ENCODE peak calls at places on chromosomes 4 and X, in four cellular contexts. One of them, this sample, is unnamed.

GRCh38 chr4:62640296-62640695 is 1440.2 kb downstream of the ADGRL3 start:
- DNase-seq in CD4-positive, CD25-positive, alpha-beta regulatory T cell: no peak
- DNase-seq in AG09309: no peak
- DNase-seq in BE2C: no peak
- DNase-seq in this sample: no peak

GRCh38 chrX:133610056-133610455 is 194.8 kb upstream of the GPC4 start:
- DNase-seq in CD4-positive, CD25-positive, alpha-beta regulatory T cell: no peak
- DNase-seq in AG09309: peak; percentile 3
- DNase-seq in BE2C: no peak
- DNase-seq in this sample: no peak

GRCh38 chrX:57817302-57817701 is 93.0 kb downstream of the ZXDA start:
- DNase-seq in CD4-positive, CD25-positive, alpha-beta regulatory T cell: no peak
- DNase-seq in AG09309: no peak
- DNase-seq in BE2C: no peak
- DNase-seq in this sample: no peak

GRCh38 chrX:57595381-57595811 is 3.6 kb downstream of the ZXDB start:
- DNase-seq in CD4-positive, CD25-positive, alpha-beta regulatory T cell: no peak
- DNase-seq in AG09309: peak; percentile 44
- DNase-seq in BE2C: no peak
- DNase-seq in this sample: peak; percentile 51

GRCh38 chrX:47690175-47690574 is 31.2 kb upstream of the UXT start:
- DNase-seq in CD4-positive, CD25-positive, alpha-beta regulatory T cell: no peak
- DNase-seq in AG09309: no peak
- DNase-seq in BE2C: no peak
- DNase-seq in this sample: no peak

GRCh38 chr4:25863347-25863784 is 578 bp upstream of the SEL1L3 start:
- DNase-seq in CD4-positive, CD25-positive, alpha-beta regulatory T cell: no peak
- DNase-seq in AG09309: no peak
- DNase-seq in BE2C: no peak
- DNase-seq in this sample: no peak

GRCh38 chr4:5812506-5813229 is 80.2 kb downstream of the CRMP1 start:
- DNase-seq in CD4-positive, CD25-positive, alpha-beta regulatory T cell: no peak
- DNase-seq in AG09309: peak; percentile 42
- DNase-seq in BE2C: peak; percentile 56
- DNase-seq in this sample: peak; percentile 23

GRCh38 chrX:17046478-17047097 is 100.1 kb downstream of the REPS2 start:
- DNase-seq in CD4-positive, CD25-positive, alpha-beta regulatory T cell: peak; percentile 3
- DNase-seq in AG09309: peak; percentile 35
- DNase-seq in BE2C: peak; percentile 57
- DNase-seq in this sample: no peak

GRCh38 chr4:20589436-20589835 is 110.8 kb upstream of the PACRGL start:
- DNase-seq in CD4-positive, CD25-positive, alpha-beta regulatory T cell: no peak
- DNase-seq in AG09309: no peak
- DNase-seq in BE2C: no peak
- DNase-seq in this sample: no peak

GRCh38 chrX:54358424-54359211 is 772 bp upstream of the WNK3 start:
- DNase-seq in CD4-positive, CD25-positive, alpha-beta regulatory T cell: peak; percentile 1
- DNase-seq in AG09309: no peak
- DNase-seq in BE2C: peak; percentile 31
- DNase-seq in this sample: peak; percentile 36

GRCh38 chrX:149003863-149004660 is 501.0 kb downstream of the IDS start:
- DNase-seq in CD4-positive, CD25-positive, alpha-beta regulatory T cell: no peak
- DNase-seq in AG09309: no peak
- DNase-seq in BE2C: no peak
- DNase-seq in this sample: no peak

GRCh38 chr4:126396703-126397102 is 1081.9 kb downstream of the FAT4 start:
- DNase-seq in CD4-positive, CD25-positive, alpha-beta regulatory T cell: no peak
- DNase-seq in AG09309: no peak
- DNase-seq in BE2C: no peak
- DNase-seq in this sample: no peak

GRCh38 chrX:40148189-40148438 is 50.4 kb upstream of the BCOR start:
- DNase-seq in CD4-positive, CD25-positive, alpha-beta regulatory T cell: no peak
- DNase-seq in AG09309: no peak
- DNase-seq in BE2C: no peak
- DNase-seq in this sample: no peak

GRCh38 chrX:40150503-40150902 is 52.7 kb upstream of the BCOR start:
- DNase-seq in CD4-positive, CD25-positive, alpha-beta regulatory T cell: no peak
- DNase-seq in AG09309: no peak
- DNase-seq in BE2C: no peak
- DNase-seq in this sample: no peak

GRCh38 chrX:40147399-40148188 is 49.8 kb upstream of the BCOR start:
- DNase-seq in CD4-positive, CD25-positive, alpha-beta regulatory T cell: no peak
- DNase-seq in AG09309: no peak
- DNase-seq in BE2C: no peak
- DNase-seq in this sample: no peak

GRCh38 chrX:40149286-40150175 is 51.8 kb upstream of the BCOR start:
- DNase-seq in CD4-positive, CD25-positive, alpha-beta regulatory T cell: no peak
- DNase-seq in AG09309: no peak
- DNase-seq in BE2C: no peak
- DNase-seq in this sample: no peak

DNA sequence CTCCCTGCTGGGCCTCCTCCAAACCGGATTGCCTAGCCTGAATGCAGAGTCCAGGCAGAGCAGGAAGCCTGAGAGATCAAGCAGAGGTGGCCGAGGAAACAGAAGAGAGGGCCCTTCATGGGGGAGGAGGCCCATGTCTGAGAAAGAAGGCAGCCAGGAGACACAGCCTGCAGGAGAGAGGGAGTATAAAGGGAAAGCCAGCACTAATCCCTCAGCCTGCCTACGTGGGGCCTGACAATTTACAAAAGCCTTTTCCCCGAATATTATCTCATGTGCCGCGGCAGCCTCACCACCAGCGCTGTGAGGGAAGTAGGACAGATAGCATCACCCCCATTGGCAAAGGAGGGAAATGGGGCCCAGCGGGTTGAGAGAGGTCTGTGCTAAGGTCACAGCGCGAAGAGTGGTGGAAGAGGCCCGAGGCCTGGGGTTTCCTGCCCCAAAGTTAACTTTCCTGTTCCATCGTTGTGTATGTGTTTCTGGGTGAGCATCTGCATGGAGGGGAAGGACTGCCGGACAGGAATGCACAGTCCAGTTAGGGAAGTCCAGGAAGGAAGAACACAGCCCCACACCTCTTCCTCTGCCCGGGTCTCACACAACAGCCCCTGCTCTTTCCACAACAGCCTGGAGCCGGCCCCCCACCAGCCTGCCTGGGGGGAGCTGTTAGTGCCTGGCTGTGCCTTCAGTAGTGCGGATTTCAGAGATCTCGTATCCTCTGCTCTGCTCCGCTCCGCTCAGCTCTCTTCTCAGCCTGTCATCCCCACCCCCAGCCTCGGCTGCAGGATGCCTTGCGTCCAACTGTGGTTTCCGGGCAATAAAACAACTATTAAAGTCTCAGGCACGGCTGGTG is 50.9 kb upstream of the BCOR start:
- DNase-seq in CD4-positive, CD25-positive, alpha-beta regulatory T cell: no peak
- DNase-seq in AG09309: no peak
- DNase-seq in BE2C: no peak
- DNase-seq in this sample: no peak
- H3K4me3 ChIP-seq in CD4-positive, CD25-positive, alpha-beta regulatory T cell: no peak overlapping the region
- H3K4me3 ChIP-seq in AG09309: no peak overlapping the region
- H3K4me3 ChIP-seq in BE2C: no peak overlapping the region
- H3K4me3 ChIP-seq in this sample: no peak overlapping the region

GRCh38 chr4:12894062-12894461 is 590.1 kb downstream of the RAB28 start:
- DNase-seq in CD4-positive, CD25-positive, alpha-beta regulatory T cell: no peak
- DNase-seq in AG09309: no peak
- DNase-seq in BE2C: no peak
- DNase-seq in this sample: no peak
- H3K4me3 ChIP-seq in CD4-positive, CD25-positive, alpha-beta regulatory T cell: no peak overlapping the region
- H3K4me3 ChIP-seq in AG09309: no peak overlapping the region
- H3K4me3 ChIP-seq in BE2C: no peak overlapping the region
- H3K4me3 ChIP-seq in this sample: no peak overlapping the region

GRCh38 chr4:53478671-53479456 is 101.4 kb downstream of the FIP1L1 start:
- DNase-seq in CD4-positive, CD25-positive, alpha-beta regulatory T cell: no peak
- DNase-seq in AG09309: peak; percentile 85
- DNase-seq in BE2C: no peak
- DNase-seq in this sample: peak; percentile 79

GRCh38 chr4:53479731-53480525 is 102.5 kb downstream of the FIP1L1 start:
- DNase-seq in CD4-positive, CD25-positive, alpha-beta regulatory T cell: no peak
- DNase-seq in AG09309: no peak
- DNase-seq in BE2C: no peak
- DNase-seq in this sample: no peak

GRCh38 chr4:53477666-53478065 is 100.2 kb downstream of the FIP1L1 start:
- DNase-seq in CD4-positive, CD25-positive, alpha-beta regulatory T cell: no peak
- DNase-seq in AG09309: no peak
- DNase-seq in BE2C: no peak
- DNase-seq in this sample: no peak

GRCh38 chr4:53476232-53477037 is 99.0 kb downstream of the FIP1L1 start:
- DNase-seq in CD4-positive, CD25-positive, alpha-beta regulatory T cell: no peak
- DNase-seq in AG09309: peak; percentile 99
- DNase-seq in BE2C: no peak
- DNase-seq in this sample: peak; percentile 95

DNA sequence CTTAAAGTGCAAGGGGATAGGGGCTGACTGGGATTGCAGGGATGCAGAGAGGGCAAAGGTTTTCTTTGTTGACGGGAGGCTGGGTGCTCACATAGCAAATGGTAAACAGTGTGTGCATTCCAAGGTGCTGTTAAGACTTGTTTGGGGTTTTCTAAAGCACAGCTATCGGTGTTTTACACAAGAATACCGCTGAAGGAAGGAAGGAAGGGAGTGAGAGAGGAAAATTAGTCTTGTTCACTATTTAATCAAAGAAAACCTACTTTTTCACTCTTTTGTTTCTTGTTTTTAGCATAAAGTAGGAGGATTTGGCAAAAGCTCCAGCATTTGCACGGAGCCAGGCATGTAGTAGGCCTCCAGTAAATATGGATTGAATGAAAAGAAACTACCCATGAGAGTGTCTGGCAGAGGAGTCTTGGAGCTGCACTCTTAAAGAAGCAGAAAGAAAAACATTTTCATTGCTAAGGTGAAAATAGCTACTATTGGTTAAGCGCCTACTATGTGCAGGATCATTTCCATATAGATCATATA is 99.7 kb downstream of the FIP1L1 start:
- DNase-seq in CD4-positive, CD25-positive, alpha-beta regulatory T cell: no peak
- DNase-seq in AG09309: no peak
- DNase-seq in BE2C: no peak
- DNase-seq in this sample: no peak
- H3K4me3 ChIP-seq in CD4-positive, CD25-positive, alpha-beta regulatory T cell: no peak overlapping the region
- H3K4me3 ChIP-seq in AG09309: no peak overlapping the region
- H3K4me3 ChIP-seq in BE2C: no peak overlapping the region
- H3K4me3 ChIP-seq in this sample: no peak overlapping the region

DNA sequence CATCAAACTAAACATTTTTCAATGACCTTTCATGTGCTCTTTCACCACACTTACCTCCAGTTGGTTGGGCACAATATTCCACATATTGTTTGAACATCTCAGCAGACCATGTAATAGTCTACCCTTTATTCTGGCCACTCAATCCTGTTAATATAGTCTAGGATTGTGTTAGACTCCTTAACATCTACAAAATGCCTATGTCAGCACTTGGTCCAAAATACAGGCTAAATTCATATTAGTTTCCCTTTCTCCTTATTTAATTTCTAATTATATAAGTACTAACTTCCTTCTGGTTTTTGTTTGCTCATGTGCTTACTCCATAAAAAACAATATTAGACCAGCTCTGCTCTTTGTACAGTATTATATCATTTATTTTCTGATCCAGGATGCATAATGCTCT is 21.1 kb downstream of the MEPE start:
- DNase-seq in CD4-positive, CD25-positive, alpha-beta regulatory T cell: no peak
- DNase-seq in AG09309: no peak
- DNase-seq in BE2C: no peak
- DNase-seq in this sample: no peak
- H3K4me3 ChIP-seq in CD4-positive, CD25-positive, alpha-beta regulatory T cell: no peak overlapping the region
- H3K4me3 ChIP-seq in AG09309: no peak overlapping the region
- H3K4me3 ChIP-seq in BE2C: no peak overlapping the region
- H3K4me3 ChIP-seq in this sample: no peak overlapping the region

DNA sequence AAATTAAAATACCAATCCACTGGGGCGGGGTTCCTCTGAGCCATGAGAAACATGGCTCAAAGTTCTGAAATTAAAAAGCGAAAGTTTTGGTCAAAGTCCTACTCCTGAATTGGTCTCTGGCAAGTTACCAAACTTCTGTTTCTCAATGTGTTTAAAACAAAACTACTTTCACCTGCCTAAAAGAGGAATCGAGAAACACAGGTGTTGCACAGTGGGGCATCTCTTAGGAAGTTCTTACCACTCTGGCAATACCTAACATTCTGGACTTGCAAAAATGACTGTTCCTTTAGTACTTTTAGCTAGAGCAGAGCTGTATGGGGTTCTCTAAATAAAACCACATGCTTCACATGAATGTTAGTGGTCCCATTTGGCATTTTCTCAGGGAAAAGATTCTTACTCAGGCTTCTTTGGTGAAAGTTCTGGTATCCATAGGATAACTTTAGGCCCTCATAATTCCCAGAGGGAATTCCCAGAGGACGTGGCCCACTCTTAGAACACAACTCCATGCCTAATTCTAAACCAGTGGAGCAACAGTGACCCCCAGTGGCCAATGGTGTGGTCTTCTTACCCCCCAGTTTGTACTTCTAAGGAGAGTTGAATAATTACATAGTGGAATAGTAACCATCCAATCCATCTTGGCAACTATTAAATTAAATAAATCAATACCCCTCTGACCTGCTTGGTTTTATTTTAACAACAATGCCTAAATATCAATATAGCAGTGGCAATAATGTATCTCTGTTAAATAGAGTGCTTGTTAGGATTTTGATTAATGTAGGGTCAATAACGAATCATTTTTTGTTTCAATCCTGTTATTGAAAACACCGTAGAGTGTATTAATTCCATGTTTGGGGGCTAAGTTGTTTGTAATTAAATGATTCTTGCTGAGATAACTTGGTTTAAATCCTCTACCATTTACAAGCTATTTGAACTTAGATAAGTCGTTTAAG is 21.9 kb downstream of the BMP3 start:
- DNase-seq in CD4-positive, CD25-positive, alpha-beta regulatory T cell: peak; percentile 34
- DNase-seq in AG09309: no peak
- DNase-seq in BE2C: peak; percentile 73
- DNase-seq in this sample: no peak
- H3K4me3 ChIP-seq in CD4-positive, CD25-positive, alpha-beta regulatory T cell: no peak overlapping the region
- H3K4me3 ChIP-seq in AG09309: no peak overlapping the region
- H3K4me3 ChIP-seq in BE2C: no peak overlapping the region
- H3K4me3 ChIP-seq in this sample: no peak overlapping the region

This sample was measured in skeletal muscle cell.